ENCODE peak calls at places on chromosomes 5 and 9, in five cellular contexts. W is aorta, H is A549, B is activated gamma-delta T cell, R is H9. O is an unnamed sample.

GRCh38 chr5:81768960-81769452 is 18.1 kb upstream of the SSBP2 start:
- DNase-seq in W (no peak), H (peak; percentile 81), B (no peak), R (no peak), O (peak; percentile 54)

GRCh38 chr9:117796681-117797080 is 92.5 kb downstream of the TLR4 start:
- DNase-seq in W (no peak), H (no peak), B (no peak), R (no peak), O (no peak)

GRCh38 chr9:89549031-89549644 is 51.2 kb upstream of the SEMA4D start:
- DNase-seq in W (peak; percentile 89), H (peak; percentile 82), B (peak; percentile 33), R (peak; percentile 75), O (peak; percentile 76)

GRCh38 chr9:100602302-100602930 is 24.5 kb downstream of the CAVIN4 start:
- DNase-seq in W (no peak), H (peak; percentile 49), B (no peak), R (peak; percentile 60), O (peak; percentile 42)

GRCh38 chr5:133371371-133372155 is 240.8 kb downstream of the FSTL4 start:
- DNase-seq in W (no peak), H (no peak), B (no peak), R (no peak), O (no peak)

GRCh38 chr5:69492391-69493234 is at the start of gene OCLN:
- DNase-seq in W (no peak), H (peak; percentile 87), B (no peak), R (peak; percentile 94), O (peak; percentile 68)

GRCh38 chr9:85228111-85228855 is 513.5 kb downstream of the AGTPBP1 start:
- DNase-seq in W (no peak), H (no peak), B (no peak), R (no peak), O (no peak)

GRCh38 chr5:101866473-101866872 is 429.6 kb downstream of the SLCO4C1 start:
- DNase-seq in W (no peak), H (no peak), B (no peak), R (no peak), O (peak; percentile 3)

GRCh38 chr9:128946945-128947422 is 419 bp downstream of the DOLK start:
- DNase-seq in W (peak; percentile 51), H (no peak), B (no peak), R (no peak), O (peak; percentile 19)

GRCh38 chr5:40787986-40788385 is 10.2 kb downstream of the PRKAA1 start:
- DNase-seq in W (no peak), H (no peak), B (no peak), R (no peak), O (no peak)

GRCh38 chr5:26388946-26389345 is 649.4 kb downstream of the CDH9 start:
- DNase-seq in W (no peak), H (no peak), B (no peak), R (no peak), O (no peak)

GRCh38 chr9:91151014-91151740 is 210.5 kb downstream of the AUH start:
- DNase-seq in W (no peak), H (no peak), B (no peak), R (no peak), O (peak; percentile 97)

GRCh38 chr9:98140503-98140902 is 21.5 kb upstream of the TRIM14 start:
- DNase-seq in W (no peak), H (no peak), B (no peak), R (no peak), O (no peak)

GRCh38 chr9:84959339-84959738 is 289.8 kb downstream of the NTRK2 start:
- DNase-seq in W (no peak), H (no peak), B (no peak), R (no peak), O (no peak)